ENCODE peak calls at places on chromosomes 5 and 9, in five cellular contexts. B, V, Z, N and H are unnamed samples.

GRCh38 chr9:107707419-107707837 is 217.9 kb upstream of the KLF4 start:
- DNase-seq in V (peak; percentile 28), Z (no peak), N (no peak), B (no peak), H (no peak)

GRCh38 chr9:19683715-19684114 is 105.1 kb downstream of the SLC24A2 start:
- DNase-seq in Z (no peak), N (no peak), B (no peak), V (no peak), H (no peak)

GRCh38 chr5:83368317-83368716 is 103.2 kb upstream of the VCAN start:
- DNase-seq in Z (no peak), N (no peak), V (no peak), B (no peak), H (no peak)

GRCh38 chr9:18061332-18061731 is 412.6 kb upstream of the ADAMTSL1 start:
- DNase-seq in V (no peak), B (no peak), Z (no peak), N (no peak), H (no peak)

GRCh38 chr5:21807953-21808352 is 1045.2 kb downstream of the CDH12 start:
- DNase-seq in V (no peak), N (no peak), Z (no peak), B (no peak), H (no peak)

GRCh38 chr5:56900395-56900794 is 9.0 kb upstream of the SETD9 start:
- DNase-seq in B (no peak), V (no peak), N (no peak), Z (no peak), H (no peak)

GRCh38 chr9:77495834-77496671 is 152.1 kb downstream of the GNA14 start:
- DNase-seq in V (peak; percentile 71), N (no peak), B (no peak), Z (no peak), H (peak; percentile 8)

GRCh38 chr5:125700380-125700856 is 722.8 kb upstream of the GRAMD2B start:
- DNase-seq in V (peak; percentile 38), Z (no peak), B (no peak), N (no peak), H (peak; percentile 39)

GRCh38 chr9:137318976-137319375 is 16.9 kb upstream of the NRARP start:
- DNase-seq in V (peak; percentile 44), B (peak; percentile 71), Z (no peak), N (peak; percentile 63), H (no peak)
- TF ChIP-seq ESRRA in V (no peak), B (no peak), Z (no peak), N (no peak), H (no peak)

GRCh38 chr5:135745897-135746500 is 88.5 kb upstream of the SLC25A48 start:
- DNase-seq in B (peak; percentile 31), N (no peak), Z (no peak), V (no peak), H (no peak)

GRCh38 chr5:135747824-135748223 is 86.6 kb upstream of the SLC25A48 start:
- DNase-seq in Z (no peak), B (no peak), N (no peak), V (no peak), H (no peak)

GRCh38 chr5:135753990-135754389 is 80.5 kb upstream of the SLC25A48 start:
- DNase-seq in B (no peak), Z (no peak), N (no peak), V (no peak), H (no peak)

GRCh38 chr5:135750506-135750905 is 84.0 kb upstream of the SLC25A48 start:
- DNase-seq in N (peak; percentile 18), Z (no peak), B (peak; percentile 36), V (no peak), H (no peak)
- TF ChIP-seq ESRRA in N (no peak), Z (no peak), B (no peak), V (no peak), H (no peak)

GRCh38 chr5:176627582-176627981 is 2.8 kb downstream of the SNCB start:
- DNase-seq in B (no peak), N (no peak), V (no peak), Z (no peak), H (no peak)

GRCh38 chr5:176626876-176627236 is 3.5 kb downstream of the SNCB start:
- DNase-seq in B (no peak), Z (no peak), N (no peak), V (no peak), H (no peak)

GRCh38 chr5:176624916-176625315 is 5.4 kb downstream of the SNCB start:
- DNase-seq in V (no peak), B (no peak), N (no peak), Z (no peak), H (no peak)

GRCh38 chr5:176625512-176625911 is 4.8 kb downstream of the SNCB start:
- DNase-seq in Z (no peak), V (no peak), B (no peak), N (no peak), H (no peak)

GRCh38 chr5:176625966-176626875 is 4.1 kb downstream of the SNCB start:
- DNase-seq in V (no peak), B (no peak), Z (no peak), N (no peak), H (no peak)
- TF ChIP-seq ESRRA in V (no peak), B (no peak), Z (no peak), N (no peak), H (no peak)

GRCh38 chr5:128409401-128409800 is 128.6 kb downstream of the FBN2 start:
- DNase-seq in V (no peak), B (no peak), N (no peak), Z (no peak), H (no peak)

GRCh38 chr5:128414469-128414868 is 123.6 kb downstream of the FBN2 start:
- DNase-seq in Z (no peak), N (no peak), V (no peak), B (no peak), H (no peak)

GRCh38 chr5:128412145-128412930 is 125.7 kb downstream of the FBN2 start:
- DNase-seq in V (no peak), Z (no peak), B (no peak), N (no peak), H (no peak)

GRCh38 chr5:128408622-128409021 is 129.4 kb downstream of the FBN2 start:
- DNase-seq in B (no peak), V (no peak), Z (no peak), N (no peak), H (no peak)

DNA sequence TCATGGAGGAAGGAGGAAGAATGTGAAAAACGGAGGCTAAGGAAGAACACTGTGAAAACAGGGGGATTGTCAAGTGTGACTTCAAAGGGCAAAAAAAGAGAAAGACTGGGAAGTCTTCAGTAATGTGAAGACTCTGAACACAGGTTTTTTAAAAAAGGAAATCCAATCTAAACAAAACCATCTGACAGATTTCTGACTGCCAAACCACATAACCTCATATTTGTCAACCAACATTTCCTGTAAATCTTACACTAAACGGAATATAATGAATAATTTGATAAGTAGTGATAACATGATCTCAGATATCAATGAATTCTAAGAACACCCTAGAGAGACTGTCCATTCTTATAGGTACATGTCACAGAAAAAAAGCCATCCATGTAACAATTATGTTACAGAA is 124.7 kb downstream of the FBN2 start:
- DNase-seq in V (no peak), B (no peak), N (no peak), Z (no peak), H (no peak)
- TF ChIP-seq ESRRA in V (no peak), B (no peak), N (no peak), Z (no peak), H (no peak)

GRCh38 chr9:113456235-113456634 is 7.3 kb upstream of the RGS3 start:
- DNase-seq in N (no peak), B (no peak), V (no peak), Z (no peak), H (peak; percentile 41)
- TF ChIP-seq ESRRA in N (no peak), B (no peak), V (no peak), Z (no peak), H (no peak)

DNA sequence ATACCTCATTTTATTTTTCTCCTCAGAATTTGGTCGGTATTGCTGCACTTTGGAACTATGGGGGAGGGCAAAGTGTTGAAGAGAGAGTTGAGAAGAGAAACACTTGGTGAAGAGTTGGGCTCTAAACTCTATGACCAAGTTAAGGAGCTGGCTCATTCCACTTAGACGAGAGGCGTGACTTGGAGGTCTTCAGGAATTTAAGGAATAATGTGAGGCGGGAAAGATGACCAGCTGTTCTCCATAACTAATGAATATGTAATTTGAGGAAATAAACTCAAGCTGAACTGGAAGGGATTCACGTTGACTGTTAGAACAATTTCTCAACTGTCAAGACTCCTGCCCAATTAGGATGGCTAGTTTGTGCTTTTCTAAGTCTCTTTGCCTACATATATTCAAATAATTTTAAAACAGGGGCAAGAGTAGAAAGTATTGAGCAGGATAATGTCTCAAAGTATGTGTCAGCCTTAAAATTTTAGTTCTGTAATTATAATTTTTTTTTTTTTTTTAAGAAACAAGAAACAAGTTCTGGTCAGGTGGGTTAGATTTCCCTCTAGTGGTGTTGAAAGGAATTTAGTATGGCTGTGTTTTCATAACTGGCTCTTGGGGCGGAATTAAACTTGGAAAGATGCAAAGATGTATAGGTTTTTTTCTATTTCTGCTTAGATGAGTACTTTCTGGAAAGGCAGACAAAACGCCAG is 33.4 kb downstream of the TMEM252 start:
- DNase-seq in N (peak; percentile 17), Z (no peak), V (peak; percentile 17), B (no peak), H (no peak)
- TF ChIP-seq ESRRA in N (no peak), Z (no peak), V (no peak), B (no peak), H (no peak)

DNA sequence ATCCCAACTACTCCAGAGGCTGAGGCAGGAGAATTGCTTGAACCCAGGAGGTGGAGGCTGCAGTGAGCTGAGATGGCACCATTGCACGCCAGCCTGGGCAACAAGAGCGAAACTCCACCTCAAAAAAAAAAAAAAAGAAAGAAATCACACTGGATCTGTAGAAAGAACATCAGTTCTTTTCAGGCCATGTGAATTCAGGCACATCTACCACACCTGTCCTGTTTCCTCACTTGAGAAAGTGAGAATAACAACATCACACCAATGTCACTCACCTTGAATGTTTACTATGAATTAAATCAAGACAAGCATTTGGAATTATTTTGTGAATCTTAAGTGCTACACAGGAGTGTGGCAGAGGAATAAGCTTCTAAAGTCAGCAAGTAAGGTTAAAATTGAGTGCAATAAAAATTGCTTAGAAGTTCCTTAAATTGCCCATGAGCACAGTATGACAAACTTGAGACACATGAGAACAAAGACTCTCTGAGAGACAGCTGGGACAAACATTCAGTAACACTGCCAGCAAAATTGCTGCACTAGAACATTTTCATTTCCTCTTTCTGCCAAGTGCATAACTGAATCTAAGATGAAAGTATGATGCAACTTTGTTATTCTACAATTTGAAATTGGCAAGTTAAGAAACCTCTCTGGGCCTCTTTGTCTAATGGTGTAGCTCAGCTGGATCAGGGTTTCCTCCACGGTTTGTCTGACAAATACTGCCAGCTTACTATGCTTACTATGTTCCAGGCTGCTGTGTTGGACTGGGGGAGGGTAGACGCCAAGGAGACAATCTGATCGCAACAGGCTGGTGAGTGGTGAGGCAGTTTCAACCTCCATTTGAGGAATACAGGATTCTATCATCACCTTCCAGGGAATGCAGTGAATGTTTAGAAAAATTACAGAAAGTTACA is 1.9 kb upstream of the RIC1 start:
- DNase-seq in B (no peak), V (peak; percentile 17), Z (peak; percentile 94), N (peak; percentile 53), H (no peak)
- TF ChIP-seq ESRRA in B (no peak), V (no peak), Z (no peak), N (no peak), H (no peak)

GRCh38 chr9:121945849-121946248 is 147.3 kb downstream of the TTLL11 start:
- DNase-seq in N (no peak), B (no peak), V (no peak), Z (no peak), H (no peak)
- TF ChIP-seq ESRRA in N (no peak), B (no peak), V (no peak), Z (no peak), H (no peak)